ENCODE peak calls at places on chromosomes 3 and 15, in four cellular contexts. O is stimulated activated CD4-positive, alpha-beta T cell treated with anti-CD3 and anti-CD28 coated beads, Interleukin-4, amount 100 ng/mL, for 48 hours; P is T-helper 1 cell; R is retinal pigment epithelial cell. D is an unnamed sample.

GRCh38 chr15:78388865-78389264 is 48.7 kb downstream of the CRABP1 start:
- DNase-seq in R (no peak), P (no peak), O (no peak), D (no peak)

GRCh38 chr3:1773679-1774078 is 325.0 kb upstream of the CNTN4 start:
- DNase-seq in P (no peak), O (no peak), R (no peak), D (no peak)

GRCh38 chr3:63911395-63911900 is 735 bp downstream of the SCAANT1 start:
- DNase-seq in O (no peak), R (no peak), P (no peak), D (no peak)

GRCh38 chr15:74725845-74726773 is 781 bp upstream of the CYP1A1 start:
- DNase-seq in R (no peak), P (peak), O (peak), D (peak)

GRCh38 chr3:119099785-119100184 is 46.2 kb upstream of the TEX55 start:
- DNase-seq in P (no peak), R (no peak), O (no peak), D (no peak)

GRCh38 chr3:71050521-71051258 is 532.8 kb downstream of the FOXP1 start:
- DNase-seq in R (no peak), O (no peak), P (peak), D (no peak)

GRCh38 chr3:184685055-184685454 is 26.8 kb downstream of the MAGEF1 start:
- DNase-seq in O (no peak), R (no peak), P (no peak), D (no peak)

GRCh38 chr3:66326340-66326739 is 105.5 kb downstream of the SLC25A26 start:
- DNase-seq in R (no peak), O (no peak), P (no peak), D (no peak)